ENCODE peak calls at places on chromosomes 11 and 22, in four cellular contexts. O is thoracic aorta; S is activated T-helper 9 cell treated with anti-CD3 and anti-CD28 coated beads, Interleukin-2, amount 50 U/mL, for 16 hours; V is HuH-7. Y is an unnamed sample.

GRCh38 chr11:27293500-27294417 is 69.3 kb downstream of the CCDC34 start:
- DNase-seq in S (no peak), V (no peak), O (no peak), Y (no peak)

GRCh38 chr11:81870066-81870412 is 863.6 kb downstream of the FAM181B start:
- DNase-seq in O (no peak), S (no peak), V (no peak), Y (no peak)

GRCh38 chr11:73389134-73389525 is 12.9 kb downstream of the RELT start:
- DNase-seq in V (no peak), O (no peak), S (no peak), Y (no peak)

GRCh38 chr11:35943761-35944502 is at the start of gene LDLRAD3:
- DNase-seq in S (no peak), O (peak), V (peak), Y (peak)

GRCh38 chr22:46996595-46997310 is 234.3 kb downstream of the TBC1D22A start:
- DNase-seq in S (no peak), V (peak), O (no peak), Y (no peak)

GRCh38 chr11:101915811-101916291 is 471 bp downstream of the ANGPTL5 start:
- DNase-seq in S (no peak), V (no peak), O (no peak), Y (no peak)

GRCh38 chr11:114219559-114220349 is 76.4 kb upstream of the NNMT start:
- DNase-seq in V (no peak), O (no peak), S (no peak), Y (no peak)

GRCh38 chr11:122833133-122833470 is 5.2 kb upstream of the CRTAM start:
- DNase-seq in V (no peak), S (no peak), O (no peak), Y (no peak)

GRCh38 chr11:71466358-71466757 is 13.4 kb downstream of the NADSYN1 start:
- DNase-seq in O (no peak), S (no peak), V (no peak), Y (no peak)

GRCh38 chr11:34208266-34209135 is 103.1 kb downstream of the NAT10 start:
- DNase-seq in S (no peak), V (no peak), O (no peak), Y (no peak)

GRCh38 chr22:35547993-35548761 is 7.5 kb downstream of the RASD2 start:
- DNase-seq in O (no peak), S (no peak), V (no peak), Y (no peak)

GRCh38 chr11:130070109-130070828 is 575 bp downstream of the APLP2 start:
- DNase-seq in V (peak), S (peak), O (no peak), Y (peak)

GRCh38 chr11:87917111-87917510 is 258.1 kb downstream of the RAB38 start:
- DNase-seq in O (no peak), V (no peak), S (no peak), Y (no peak)

GRCh38 chr22:22854466-22854865 is 33.1 kb upstream of the IGLL5 start:
- DNase-seq in O (no peak), S (no peak), V (no peak), Y (no peak)

GRCh38 chr11:61357233-61357893 is 4.3 kb downstream of the CYB561A3 start:
- DNase-seq in S (no peak), O (no peak), V (no peak), Y (peak)

GRCh38 chr11:114762437-114762836 is 84.1 kb downstream of the NXPE2 start:
- DNase-seq in V (peak), O (no peak), S (no peak), Y (no peak)

GRCh38 chr11:127058524-127058923 is 58.0 kb upstream of the KIRREL3 start:
- DNase-seq in S (no peak), V (no peak), O (no peak), Y (no peak)

GRCh38 chr11:69269388-69269787 is 24.6 kb upstream of the MYEOV start:
- DNase-seq in O (no peak), S (no peak), V (no peak), Y (no peak)

GRCh38 chr11:8049084-8049483 is 31.9 kb upstream of the TUB start:
- DNase-seq in O (no peak), S (no peak), V (no peak), Y (no peak)